ENCODE peak calls at places on chromosome 17, in four cellular contexts. One of them, this sample, is unnamed.

GRCh38 chr17:44205962-44206824 is 6.5 kb upstream of the ATXN7L3 start:
- DNase-seq in WTC11: no peak
- DNase-seq in K562: no peak
- DNase-seq in HepG2: no peak
- DNase-seq in this sample: no peak

GRCh38 chr17:1561420-1562177 is 993 bp downstream of the PITPNA start:
- DNase-seq in WTC11: peak; percentile 42
- DNase-seq in K562: peak; percentile 45
- DNase-seq in HepG2: no peak
- DNase-seq in this sample: peak; percentile 64

GRCh38 chr17:49987681-49988441 is 7.2 kb downstream of the DLX3 start:
- DNase-seq in WTC11: no peak
- DNase-seq in K562: no peak
- DNase-seq in HepG2: no peak
- DNase-seq in this sample: no peak

GRCh38 chr17:74671031-74671771 is 41.5 kb downstream of the CD300LF start:
- DNase-seq in WTC11: peak; percentile 97
- DNase-seq in K562: peak; percentile 69
- DNase-seq in HepG2: peak; percentile 67
- DNase-seq in this sample: peak; percentile 89

GRCh38 chr17:45867171-45867570 is 22.5 kb downstream of the SPPL2C start:
- DNase-seq in WTC11: no peak
- DNase-seq in K562: no peak
- DNase-seq in HepG2: no peak
- DNase-seq in this sample: no peak

GRCh38 chr17:50662632-50663225 is 28.0 kb downstream of the ABCC3 start:
- DNase-seq in WTC11: no peak
- DNase-seq in K562: no peak
- DNase-seq in HepG2: no peak
- DNase-seq in this sample: no peak

GRCh38 chr17:32518856-32519768 is 32.3 kb downstream of the CDK5R1 start:
- DNase-seq in WTC11: peak; percentile 86
- DNase-seq in K562: no peak
- DNase-seq in HepG2: no peak
- DNase-seq in this sample: peak; percentile 58

GRCh38 chr17:28956112-28956511 is 4.8 kb upstream of the PHF12 start:
- DNase-seq in WTC11: peak; percentile 18
- DNase-seq in K562: no peak
- DNase-seq in HepG2: no peak
- DNase-seq in this sample: no peak

GRCh38 chr17:35041390-35041789 is 22.1 kb downstream of the RFFL start:
- DNase-seq in WTC11: no peak
- DNase-seq in K562: no peak
- DNase-seq in HepG2: no peak
- DNase-seq in this sample: no peak

GRCh38 chr17:1720856-1721386 is 3.6 kb upstream of the WDR81 start:
- DNase-seq in WTC11: peak; percentile 84
- DNase-seq in K562: peak; percentile 69
- DNase-seq in HepG2: peak; percentile 51
- DNase-seq in this sample: peak; percentile 48

GRCh38 chr17:57861000-57861736 is 11.3 kb upstream of the MRPS23 start:
- DNase-seq in WTC11: peak; percentile 58
- DNase-seq in K562: peak; percentile 62
- DNase-seq in HepG2: peak; percentile 94
- DNase-seq in this sample: no peak

GRCh38 chr17:13592427-13592826 is 9.3 kb downstream of the HS3ST3A1 start:
- DNase-seq in WTC11: no peak
- DNase-seq in K562: no peak
- DNase-seq in HepG2: no peak
- DNase-seq in this sample: no peak

GRCh38 chr17:75557075-75557851 is 30.3 kb upstream of the MYO15B start:
- DNase-seq in WTC11: no peak
- DNase-seq in K562: peak; percentile 78
- DNase-seq in HepG2: peak; percentile 98
- DNase-seq in this sample: no peak

GRCh38 chr17:22310717-22311686 is 618.7 kb downstream of the KCNJ18 start:
- DNase-seq in WTC11: peak; percentile 14
- DNase-seq in K562: peak; percentile 91
- DNase-seq in HepG2: peak; percentile 39
- DNase-seq in this sample: peak; percentile 10
- TF ChIP-seq ELF4 in WTC11: no peak
- TF ChIP-seq ELF4 in K562: no peak
- TF ChIP-seq ELF4 in HepG2: no peak
- TF ChIP-seq ELF4 in this sample: no peak

GRCh38 chr17:77076046-77076882 is 64.5 kb upstream of the SEC14L1 start:
- DNase-seq in WTC11: no peak
- DNase-seq in K562: no peak
- DNase-seq in HepG2: no peak
- DNase-seq in this sample: no peak
- TF ChIP-seq SP1 in WTC11: no peak
- TF ChIP-seq SP1 in K562: no peak
- TF ChIP-seq SP1 in HepG2: no peak
- TF ChIP-seq SP1 in this sample: no peak

GRCh38 chr17:47315451-47316266 is 8.1 kb upstream of the EFCAB13 start:
- DNase-seq in WTC11: no peak
- DNase-seq in K562: peak; percentile 80
- DNase-seq in HepG2: peak; percentile 71
- DNase-seq in this sample: peak; percentile 70
- TF ChIP-seq ELF4 in WTC11: no peak
- TF ChIP-seq ELF4 in K562: no peak
- TF ChIP-seq ELF4 in HepG2: no peak
- TF ChIP-seq ELF4 in this sample: no peak

GRCh38 chr17:82007495-82008257 is 15.0 kb downstream of the CENPX start:
- DNase-seq in WTC11: no peak
- DNase-seq in K562: no peak
- DNase-seq in HepG2: no peak
- DNase-seq in this sample: no peak
- TF ChIP-seq SP1 in WTC11: no peak
- TF ChIP-seq SP1 in K562: no peak
- TF ChIP-seq SP1 in HepG2: no peak
- TF ChIP-seq SP1 in this sample: no peak

DNA sequence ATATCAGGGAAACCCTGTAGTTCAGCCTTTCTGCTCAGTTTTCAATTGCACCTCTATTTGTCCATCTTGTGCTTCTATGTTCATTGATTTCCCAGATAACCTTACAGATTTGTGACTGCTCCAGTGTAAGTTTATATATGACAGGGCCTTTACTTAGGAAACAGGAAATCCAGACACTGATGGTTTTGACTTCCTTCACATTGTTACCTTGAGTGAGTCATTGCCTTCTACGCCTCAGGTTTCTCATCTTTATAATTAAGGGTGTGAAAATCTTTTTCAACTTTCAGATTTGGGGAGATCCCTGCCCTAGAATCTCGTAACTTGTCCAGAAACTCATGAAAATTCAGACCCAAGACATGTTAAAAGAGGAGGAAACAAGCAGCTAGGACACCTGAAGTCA is 342.4 kb upstream of the TBX2 start:
- DNase-seq in WTC11: no peak
- DNase-seq in K562: no peak
- DNase-seq in HepG2: no peak
- DNase-seq in this sample: no peak
- TF ChIP-seq ELF4 in WTC11: no peak
- TF ChIP-seq ELF4 in K562: no peak
- TF ChIP-seq ELF4 in HepG2: no peak
- TF ChIP-seq ELF4 in this sample: no peak

GRCh38 chr17:40862985-40863733 is 3.9 kb downstream of the KRT12 start:
- DNase-seq in WTC11: peak; percentile 93
- DNase-seq in K562: no peak
- DNase-seq in HepG2: peak; percentile 48
- DNase-seq in this sample: no peak

GRCh38 chr17:40852378-40852777 is 14.6 kb downstream of the KRT12 start:
- DNase-seq in WTC11: no peak
- DNase-seq in K562: peak; percentile 31
- DNase-seq in HepG2: no peak
- DNase-seq in this sample: no peak

GRCh38 chr17:40859536-40859935 is 7.5 kb downstream of the KRT12 start:
- DNase-seq in WTC11: no peak
- DNase-seq in K562: no peak
- DNase-seq in HepG2: no peak
- DNase-seq in this sample: no peak

GRCh38 chr17:40854175-40854814 is 12.7 kb downstream of the KRT12 start:
- DNase-seq in WTC11: no peak
- DNase-seq in K562: peak; percentile 66
- DNase-seq in HepG2: peak; percentile 55
- DNase-seq in this sample: no peak

DNA sequence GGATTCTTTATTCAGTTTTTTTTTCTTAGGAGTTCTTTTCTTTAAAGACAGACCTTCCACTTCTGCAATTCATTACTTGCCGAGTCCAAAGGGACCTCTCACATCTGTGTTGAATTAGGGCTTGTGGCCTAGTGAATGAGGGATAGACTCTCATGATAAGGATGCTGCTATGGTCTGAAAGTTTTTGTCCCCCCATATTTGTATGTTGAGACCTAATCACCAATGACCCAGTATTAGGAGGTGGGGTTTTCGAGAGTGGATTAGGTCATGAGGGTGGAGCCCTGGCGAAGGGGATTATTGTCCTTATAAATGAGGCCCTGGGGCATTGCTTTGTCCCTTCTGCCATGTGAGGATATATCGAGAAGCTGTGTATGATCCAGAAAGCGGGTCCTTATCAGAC is 9.5 kb downstream of the KRT12 start:
- DNase-seq in WTC11: no peak
- DNase-seq in K562: no peak
- DNase-seq in HepG2: no peak
- DNase-seq in this sample: no peak
- TF ChIP-seq SP1 in WTC11: no peak
- TF ChIP-seq SP1 in K562: no peak
- TF ChIP-seq SP1 in HepG2: no peak
- TF ChIP-seq SP1 in this sample: no peak

DNA sequence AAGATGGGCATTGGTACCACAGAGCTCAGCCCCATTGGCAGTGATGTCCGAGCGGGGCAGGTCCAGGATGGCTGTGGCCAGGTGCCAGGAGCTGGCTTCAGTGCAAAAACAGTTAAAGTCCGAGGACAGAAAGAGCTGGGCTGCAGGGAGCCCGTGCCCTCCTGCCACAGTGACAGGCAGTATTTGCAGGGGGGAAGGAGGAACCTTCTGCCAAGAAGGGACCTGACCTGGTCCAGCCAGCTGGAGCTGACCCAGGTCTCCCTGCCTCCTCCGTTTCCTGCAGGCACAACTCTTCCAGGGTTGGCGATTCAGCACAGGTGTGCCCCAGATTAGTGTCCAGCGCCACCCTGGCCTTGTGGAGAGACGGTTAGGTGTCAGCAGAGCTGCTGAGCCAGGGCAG is 199.0 kb downstream of the ENGASE start:
- DNase-seq in WTC11: no peak
- DNase-seq in K562: no peak
- DNase-seq in HepG2: no peak
- DNase-seq in this sample: no peak
- TF ChIP-seq ELF4 in WTC11: no peak
- TF ChIP-seq ELF4 in K562: no peak
- TF ChIP-seq ELF4 in HepG2: no peak
- TF ChIP-seq ELF4 in this sample: no peak

This sample was measured in HEK293T.